ENCODE peak calls at places on chromosome 3, in nine cellular contexts. D, H, Z, E, T, B, J, M and P are unnamed samples.

GRCh38 chr3:136818851-136819783 is at the start of gene SLC35G2:
- DNase-seq in D (peak; percentile 78), H (peak; percentile 30), Z (peak; percentile 78), E (peak; percentile 82), T (peak; percentile 55), B (peak; percentile 88), J (peak; percentile 54), M (peak; percentile 48), P (peak; percentile 73)

GRCh38 chr3:71476950-71477349 is 106.6 kb downstream of the FOXP1 start:
- DNase-seq in D (no peak), H (no peak), Z (no peak), E (no peak), T (no peak), B (no peak), J (no peak), M (no peak), P (no peak)

GRCh38 chr3:186173202-186173815 is 64.4 kb upstream of the ETV5 start:
- DNase-seq in D (no peak), H (no peak), Z (no peak), E (no peak), T (no peak), B (no peak), J (no peak), M (no peak), P (no peak)

GRCh38 chr3:189714991-189715961 is 84.1 kb downstream of the TP63 start:
- DNase-seq in D (peak; percentile 51), H (no peak), Z (peak; percentile 51), E (peak; percentile 57), T (no peak), B (no peak), J (no peak), M (no peak), P (peak; percentile 77)

GRCh38 chr3:73734376-73734775 is 109.6 kb upstream of the PDZRN3 start:
- DNase-seq in D (no peak), H (no peak), Z (no peak), E (no peak), T (no peak), B (no peak), J (no peak), M (no peak), P (no peak)

GRCh38 chr3:135528638-135529037 is 436.9 kb upstream of the PPP2R3A start:
- DNase-seq in D (no peak), H (no peak), Z (no peak), E (no peak), T (no peak), B (no peak), J (no peak), M (peak; percentile 15), P (no peak)

GRCh38 chr3:182704926-182705325 is 88.4 kb upstream of the ATP11B start:
- DNase-seq in D (no peak), H (no peak), Z (no peak), E (no peak), T (no peak), B (peak; percentile 19), J (no peak), M (no peak), P (no peak)

GRCh38 chr3:106560451-106560966 is 691.7 kb upstream of the CBLB start:
- DNase-seq in D (peak; percentile 86), H (no peak), Z (peak; percentile 88), E (peak; percentile 86), T (no peak), B (no peak), J (no peak), M (no peak), P (peak; percentile 81)

GRCh38 chr3:125512135-125512920 is 7.7 kb downstream of the SNX4 start:
- DNase-seq in D (peak; percentile 65), H (no peak), Z (peak; percentile 80), E (peak; percentile 77), T (no peak), B (no peak), J (no peak), M (no peak), P (peak; percentile 39)

GRCh38 chr3:12644297-12644937 is 19.5 kb downstream of the RAF1 start:
- DNase-seq in D (peak; percentile 71), H (no peak), Z (no peak), E (peak; percentile 16), T (no peak), B (no peak), J (no peak), M (no peak), P (peak; percentile 74)

GRCh38 chr3:169241928-169242751 is 421.4 kb downstream of the MECOM start:
- DNase-seq in D (peak; percentile 85), H (peak; percentile 54), Z (peak; percentile 36), E (peak; percentile 63), T (no peak), B (no peak), J (peak; percentile 46), M (peak; percentile 33), P (peak; percentile 79)

GRCh38 chr3:185152433-185153169 is at the start of gene C3orf70:
- DNase-seq in D (peak; percentile 42), H (peak; percentile 60), Z (peak; percentile 44), E (peak; percentile 7), T (peak; percentile 66), B (peak; percentile 53), J (peak; percentile 75), M (peak; percentile 74), P (peak; percentile 40)

GRCh38 chr3:155386817-155387403 is 93.4 kb upstream of the STRIT1 start:
- DNase-seq in D (no peak), H (no peak), Z (no peak), E (no peak), T (no peak), B (no peak), J (no peak), M (no peak), P (no peak)

GRCh38 chr3:195259146-195259563 is 11.8 kb downstream of the XXYLT1 start:
- DNase-seq in D (no peak), H (no peak), Z (peak; percentile 46), E (peak; percentile 16), T (no peak), B (no peak), J (no peak), M (no peak), P (peak; percentile 63)

DNA sequence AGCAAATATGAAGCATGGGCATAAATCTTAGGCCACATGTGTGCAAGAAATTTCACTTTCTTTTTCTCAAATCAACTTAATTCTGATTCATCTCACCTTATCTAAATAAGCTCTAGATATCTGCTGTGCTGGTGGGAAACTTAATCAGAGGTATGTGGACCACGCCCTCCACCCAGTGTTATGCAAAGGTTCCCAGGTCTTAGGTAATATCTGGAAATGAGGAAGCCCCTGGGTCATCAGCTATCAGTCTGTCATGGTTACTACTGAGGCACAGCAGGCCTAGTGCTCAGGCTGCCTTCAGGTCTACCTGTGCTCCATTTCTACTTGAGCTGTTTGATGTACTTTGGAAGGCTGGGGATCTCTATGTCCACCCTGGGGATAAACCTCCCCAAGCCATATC is 134.4 kb upstream of the KCNH8 start:
- DNase-seq in D (no peak), H (peak; percentile 46), Z (peak; percentile 2), E (peak; percentile 40), T (no peak), B (no peak), J (no peak), M (peak; percentile 25), P (no peak)
- H3K4me3 ChIP-seq in D (no peak overlapping the region), H (no peak overlapping the region), Z (no peak overlapping the region), E (no peak overlapping the region), T (no peak overlapping the region), B (no peak overlapping the region), J (no peak overlapping the region), M (no peak overlapping the region), P (no peak overlapping the region)

DNA sequence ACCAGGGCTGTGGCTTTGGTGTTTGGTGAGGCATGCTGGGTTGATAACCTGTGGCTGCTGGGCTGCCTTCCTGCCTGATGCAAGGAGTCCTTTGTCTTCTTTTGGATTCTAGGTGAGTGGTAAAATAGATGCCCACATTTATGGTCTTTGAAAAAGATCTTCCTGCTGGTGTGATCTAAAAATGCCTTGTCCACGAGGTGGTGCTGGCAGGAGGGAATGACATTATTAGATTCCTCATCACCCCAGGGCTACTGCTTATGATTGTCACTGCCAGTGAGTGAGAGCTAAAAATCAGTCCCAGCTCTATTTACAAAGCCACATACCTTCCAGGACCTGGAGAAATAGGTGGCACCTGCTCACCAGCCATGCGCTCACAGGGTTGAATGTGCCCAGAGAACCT is 355.5 kb upstream of the ROPN1 start:
- DNase-seq in D (no peak), H (no peak), Z (peak; percentile 15), E (no peak), T (no peak), B (no peak), J (no peak), M (no peak), P (no peak)
- TF ChIP-seq CTCF in D (no peak), H (no peak), Z (no peak), E (no peak), T (no peak), B (no peak), J (peak; percentile 29), M (no peak), P (no peak)

DNA sequence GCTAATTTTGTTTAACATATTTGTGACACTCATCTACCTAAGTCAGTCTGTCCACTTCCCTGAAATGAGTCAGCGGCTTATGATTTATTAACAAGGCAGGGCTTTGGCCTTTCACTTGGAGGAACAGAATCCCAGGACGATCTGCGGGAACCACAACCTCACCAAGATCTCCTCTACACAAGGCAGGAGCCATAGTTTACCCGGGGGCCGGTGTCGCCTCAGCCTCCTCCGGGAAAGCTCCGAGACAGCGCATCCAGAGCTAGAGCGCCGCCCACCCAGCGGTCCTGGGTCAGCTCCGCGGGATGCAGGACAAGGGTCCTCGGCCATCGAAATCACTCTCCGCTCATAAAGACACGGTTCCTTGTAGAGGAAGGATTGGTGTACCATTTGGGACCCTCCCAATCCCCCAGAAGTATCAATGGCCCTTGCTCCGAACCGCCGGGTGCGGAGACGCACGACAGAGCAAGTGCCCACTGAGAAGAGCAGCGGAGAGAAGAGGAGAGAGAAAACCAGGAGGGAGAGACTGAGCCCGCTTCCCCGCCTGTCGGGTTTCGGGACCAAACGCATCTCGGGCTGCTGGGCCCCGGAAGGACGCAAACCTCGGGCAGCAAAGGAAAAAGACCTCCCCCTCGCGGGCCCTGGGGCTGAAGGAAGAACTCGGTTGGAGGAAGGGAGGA is 13.1 kb upstream of the ALCAM start:
- DNase-seq in D (no peak), H (no peak), Z (peak; percentile 73), E (peak; percentile 70), T (no peak), B (no peak), J (peak; percentile 20), M (peak; percentile 43), P (peak; percentile 66)
- H3K4me3 ChIP-seq in D (peak overlapping the region; percentile 38), H (peak overlapping the region; percentile 30), Z (peak overlapping the region; percentile 27), E (peak overlapping the region; percentile 29), T (no peak overlapping the region), B (no peak overlapping the region), J (peak overlapping the region; percentile 54), M (peak overlapping the region; percentile 14), P (peak overlapping the region; percentile 13)

DNA sequence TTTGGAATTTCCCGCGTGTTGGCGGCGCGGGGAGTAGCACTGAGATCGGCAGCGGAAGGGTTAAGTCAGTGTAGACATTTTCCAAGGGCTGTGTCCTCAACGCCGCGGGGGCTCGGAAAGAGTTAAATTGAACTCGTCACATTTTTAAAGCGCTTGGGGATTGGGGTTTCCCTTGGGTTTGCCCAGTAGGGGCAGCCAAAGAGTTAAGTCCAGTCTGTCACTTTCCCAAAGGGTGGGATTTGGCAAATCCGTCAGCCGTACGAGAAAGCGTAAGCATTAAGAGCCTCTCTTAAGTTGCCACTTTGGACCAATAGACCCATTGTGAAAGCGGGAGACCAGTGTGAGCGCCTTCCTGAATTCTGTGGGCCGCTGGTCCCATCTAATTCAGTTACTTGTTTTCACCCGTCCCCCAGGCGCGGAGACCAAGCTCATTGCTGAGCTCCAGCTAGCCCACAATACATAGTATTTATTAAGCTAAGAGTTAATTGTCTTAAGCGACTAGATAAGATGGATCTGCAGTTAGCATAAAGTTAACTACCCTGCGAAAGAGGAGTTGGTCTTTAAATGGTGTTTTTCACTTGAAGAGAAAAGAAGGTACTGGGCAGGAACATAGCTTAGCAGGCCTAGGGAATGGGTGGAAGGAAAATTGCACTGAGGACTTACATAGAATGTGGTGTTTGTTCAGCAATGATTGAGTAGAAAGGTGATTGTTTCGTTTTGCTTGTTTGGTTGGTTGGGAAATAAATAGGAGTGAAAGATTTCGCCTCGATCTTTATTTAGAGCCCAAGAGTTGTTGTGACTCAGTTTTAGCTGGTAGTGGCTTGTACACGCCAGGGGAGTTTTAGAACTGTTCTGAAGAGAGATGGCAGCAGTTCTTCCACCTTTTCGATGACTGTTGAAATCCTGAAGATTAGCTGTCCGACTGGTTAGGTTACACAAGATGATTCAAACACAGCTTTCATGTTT is 932 bp downstream of the ARL8B start:
- DNase-seq in D (peak; percentile 82), H (peak; percentile 36), Z (peak; percentile 99), E (peak; percentile 99), T (no peak), B (peak; percentile 48), J (peak; percentile 19), M (peak; percentile 64), P (peak; percentile 72)
- TF ChIP-seq CTCF in D (no peak), H (no peak), Z (no peak), E (peak; percentile 6), T (no peak), B (no peak), J (no peak), M (no peak), P (no peak)